ENCODE peak calls at places on chromosomes 12 and 14, in seven cellular contexts. I is H1, U is A549, Q is HCT116, T is endothelial cell of umbilical vein, L is SK-N-SH, X is GM12878. F is an unnamed sample.

GRCh38 chr12:27293463-27293862 is 39.2 kb upstream of the BMAL2 start:
- DNase-seq in I (no peak), U (no peak), Q (no peak), T (peak), L (no peak), X (no peak), F (no peak)

GRCh38 chr12:63935361-63935760 is 90.9 kb downstream of the SRGAP1 start:
- DNase-seq in I (no peak), U (no peak), Q (no peak), T (peak), L (no peak), X (no peak), F (no peak)

GRCh38 chr14:76376001-76376404 is at the start of gene ESRRB:
- DNase-seq in I (no peak), U (peak), Q (peak), T (peak), L (peak), X (no peak), F (peak)

GRCh38 chr12:118979763-118980406 is 1.5 kb upstream of the SRRM4 start:
- DNase-seq in I (peak), U (peak), Q (peak), T (peak), L (peak), X (no peak), F (peak)

GRCh38 chr14:79201545-79202247 is 1009.6 kb downstream of the DIO2 start:
- DNase-seq in I (no peak), U (no peak), Q (no peak), T (peak), L (no peak), X (no peak), F (no peak)

GRCh38 chr12:92739099-92739498 is 36.3 kb downstream of the PLEKHG7 start:
- DNase-seq in I (no peak), U (no peak), Q (no peak), T (no peak), L (no peak), X (no peak), F (peak)

GRCh38 chr12:74415633-74416032 is 122.0 kb upstream of the ATXN7L3B start:
- DNase-seq in I (no peak), U (peak), Q (peak), T (peak), L (peak), X (no peak), F (peak)

GRCh38 chr14:94628578-94628977 is 16.4 kb downstream of the SERPINA3 start:
- DNase-seq in I (no peak), U (no peak), Q (no peak), T (no peak), L (no peak), X (no peak), F (no peak)

GRCh38 chr12:62660763-62661162 is 194.1 kb downstream of the MON2 start:
- DNase-seq in I (no peak), U (no peak), Q (no peak), T (peak), L (no peak), X (no peak), F (no peak)

GRCh38 chr14:65290830-65291229 is 121.7 kb upstream of the FUT8 start:
- DNase-seq in I (no peak), U (no peak), Q (peak), T (peak), L (no peak), X (no peak), F (peak)

GRCh38 chr14:59314019-59314608 is 125.6 kb downstream of the DAAM1 start:
- DNase-seq in I (no peak), U (no peak), Q (no peak), T (no peak), L (no peak), X (no peak), F (no peak)

GRCh38 chr12:57456145-57456700 is 1.1 kb downstream of the INHBE start:
- DNase-seq in I (peak), U (peak), Q (no peak), T (peak), L (no peak), X (no peak), F (peak)

GRCh38 chr14:85532981-85533820 is 3.3 kb downstream of the FLRT2 start:
- DNase-seq in I (peak), U (peak), Q (no peak), T (peak), L (peak), X (no peak), F (no peak)

GRCh38 chr14:57848786-57849185 is 17.1 kb downstream of the SLC35F4 start:
- DNase-seq in I (no peak), U (no peak), Q (no peak), T (no peak), L (no peak), X (no peak), F (no peak)

GRCh38 chr12:130162267-130162666 is at the start of gene FZD10:
- DNase-seq in I (peak), U (no peak), Q (no peak), T (no peak), L (peak), X (no peak), F (no peak)

GRCh38 chr14:52922656-52923055 is 28.2 kb downstream of the FERMT2 start:
- DNase-seq in I (no peak), U (no peak), Q (no peak), T (peak), L (no peak), X (no peak), F (no peak)

GRCh38 chr14:40221428-40221827 is 789.2 kb upstream of the FBXO33 start:
- DNase-seq in I (no peak), U (no peak), Q (no peak), T (no peak), L (no peak), X (no peak), F (no peak)

GRCh38 chr12:113327000-113327399 is 7.9 kb downstream of the SLC8B1 start:
- DNase-seq in I (no peak), U (no peak), Q (no peak), T (no peak), L (no peak), X (no peak), F (no peak)

GRCh38 chr14:71482701-71483100 is 449.5 kb upstream of the RGS6 start:
- DNase-seq in I (no peak), U (no peak), Q (no peak), T (no peak), L (no peak), X (no peak), F (no peak)

GRCh38 chr14:96297000-96297399 is 41.0 kb downstream of the BDKRB1 start:
- DNase-seq in I (no peak), U (no peak), Q (no peak), T (peak), L (peak), X (no peak), F (peak)
- TF ChIP-seq CTCF in I (no peak), U (peak), Q (peak), T (peak), L (peak), X (peak), F (no peak)

GRCh38 chr14:102321456-102322101 is 2.0 kb downstream of the ZNF839 start:
- DNase-seq in I (no peak), U (no peak), Q (no peak), T (no peak), L (no peak), X (no peak), F (no peak)

GRCh38 chr14:102318781-102319276 is 717 bp upstream of the ZNF839 start:
- DNase-seq in I (no peak), U (no peak), Q (no peak), T (no peak), L (no peak), X (no peak), F (no peak)

GRCh38 chr14:102319351-102320032 is at the start of gene ZNF839:
- DNase-seq in I (peak), U (peak), Q (peak), T (peak), L (peak), X (no peak), F (peak)

GRCh38 chr14:102320033-102320660 is 601 bp downstream of the ZNF839 start:
- DNase-seq in I (no peak), U (peak), Q (no peak), T (peak), L (no peak), X (no peak), F (peak)

DNA sequence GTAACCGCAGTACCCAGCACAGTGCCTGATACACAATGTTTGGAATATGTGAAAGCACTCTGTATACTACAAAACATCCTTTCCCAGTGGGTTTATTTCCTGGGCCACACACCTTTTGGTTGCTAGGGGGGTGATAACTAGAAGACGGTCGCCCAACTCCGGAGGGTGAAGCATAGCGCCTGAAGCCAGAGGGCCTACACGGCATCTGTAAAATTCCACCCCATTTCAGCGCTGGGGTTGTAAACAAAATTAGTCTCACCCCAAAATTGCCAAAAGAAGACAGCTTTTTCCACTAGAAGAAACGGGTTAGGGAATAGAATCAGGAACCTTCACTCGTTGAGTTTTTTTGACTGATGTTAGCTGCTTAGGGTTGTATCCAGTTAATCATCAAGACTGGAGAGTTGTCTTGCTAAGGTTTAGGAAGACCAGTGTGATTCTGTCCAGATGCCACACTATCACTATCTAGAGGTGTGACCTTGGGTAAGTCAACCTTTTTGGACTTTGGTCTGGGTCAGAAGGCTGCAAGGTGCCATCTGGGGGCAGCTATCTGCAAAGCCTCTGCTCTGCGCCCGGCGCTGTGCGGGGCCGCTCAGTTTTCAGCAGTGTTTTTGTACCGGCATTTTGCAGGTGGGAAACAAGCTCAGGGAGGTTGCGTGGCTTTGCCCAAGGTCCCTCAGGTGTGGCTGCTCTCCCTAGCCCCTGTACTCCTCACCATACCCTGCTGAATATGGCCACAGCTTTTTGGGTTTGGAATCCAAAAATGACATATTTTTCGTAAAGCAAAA is 1.3 kb downstream of the ZNF839 start:
- DNase-seq in I (no peak), U (no peak), Q (no peak), T (no peak), L (no peak), X (no peak), F (no peak)
- H3K4me3 ChIP-seq in I (peak), U (peak), Q (peak), T (no peak), L (peak), X (peak), F (peak)

DNA sequence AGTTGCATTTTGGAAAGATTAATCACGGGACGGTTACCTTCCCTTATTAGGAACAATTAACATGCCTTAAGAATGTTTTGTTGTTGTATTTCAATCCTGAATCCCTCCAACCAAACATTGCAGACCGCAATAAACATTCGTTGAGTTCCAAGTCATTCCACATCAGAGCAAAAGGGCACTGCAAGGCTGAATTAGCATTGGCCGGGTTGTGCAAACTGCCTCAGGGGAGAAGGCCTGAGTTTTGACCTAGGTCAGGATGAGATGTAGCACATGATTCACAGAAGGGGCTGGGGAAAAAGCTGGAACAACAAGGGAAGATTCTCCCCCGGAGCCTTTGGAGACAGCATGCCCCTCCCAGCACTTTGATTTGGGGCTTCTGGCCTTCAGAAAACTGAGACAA is 82.1 kb upstream of the BDKRB2 start:
- DNase-seq in I (no peak), U (no peak), Q (no peak), T (no peak), L (no peak), X (no peak), F (no peak)
- TF ChIP-seq MAX in I (no peak), U (no peak), Q (no peak), T (no peak), L (no peak), X (no peak), F (no peak)

GRCh38 chr12:104459556-104459909 is 2.8 kb downstream of the CHST11 start:
- DNase-seq in I (no peak), U (no peak), Q (no peak), T (no peak), L (no peak), X (no peak), F (no peak)

GRCh38 chr12:104458645-104459555 is 2.2 kb downstream of the CHST11 start:
- DNase-seq in I (peak), U (peak), Q (no peak), T (peak), L (peak), X (no peak), F (peak)

GRCh38 chr12:104456950-104457745 is 400 bp downstream of the CHST11 start:
- DNase-seq in I (peak), U (peak), Q (no peak), T (peak), L (peak), X (no peak), F (peak)

GRCh38 chr12:104456417-104456949 is at the start of gene CHST11:
- DNase-seq in I (peak), U (peak), Q (peak), T (peak), L (peak), X (no peak), F (peak)

GRCh38 chr12:104457746-104458644 is 1.2 kb downstream of the CHST11 start:
- DNase-seq in I (peak), U (peak), Q (no peak), T (peak), L (peak), X (no peak), F (peak)
- TF ChIP-seq CTCF in I (no peak), U (peak), Q (no peak), T (no peak), L (peak), X (no peak), F (peak)

GRCh38 chr12:47821346-47821706 is 1.6 kb upstream of the HDAC7 start:
- DNase-seq in I (no peak), U (no peak), Q (no peak), T (peak), L (no peak), X (no peak), F (no peak)
- H3K4me3 ChIP-seq in I (no peak), U (peak), Q (peak), T (no peak), L (no peak), X (no peak), F (no peak)

DNA sequence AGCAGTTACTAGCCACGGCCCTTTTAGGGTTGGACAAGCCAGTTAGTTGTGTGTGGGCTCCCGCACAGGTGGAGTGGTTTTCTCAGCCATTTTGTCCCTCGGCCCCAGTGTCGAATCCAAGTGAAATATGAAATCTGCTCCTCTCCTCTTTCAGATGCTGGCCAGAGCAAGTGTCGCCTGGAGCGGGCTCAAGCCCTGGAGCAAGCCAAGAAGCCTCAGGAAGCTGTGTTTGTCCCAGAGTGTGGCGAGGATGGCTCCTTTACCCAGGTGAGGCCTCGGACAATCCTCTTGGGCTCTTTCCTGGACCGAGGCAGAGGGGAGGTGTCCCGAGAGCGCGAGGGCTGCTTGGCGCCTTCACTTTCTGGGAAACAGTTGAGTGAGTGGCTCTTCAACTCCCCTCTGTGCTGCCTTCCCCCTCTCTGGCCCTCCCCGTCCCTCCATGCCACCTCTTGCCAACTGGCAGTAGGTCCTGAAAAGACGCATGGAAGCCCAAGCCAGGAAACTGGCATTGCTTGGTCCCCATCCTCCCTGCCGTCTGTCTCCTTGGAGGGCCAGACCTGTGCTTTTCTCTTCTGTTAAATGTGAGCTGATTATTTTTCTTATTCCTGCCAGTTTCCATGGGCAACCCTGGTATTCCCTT is 74.2 kb downstream of the SMOC1 start:
- DNase-seq in I (no peak), U (no peak), Q (no peak), T (no peak), L (no peak), X (no peak), F (no peak)
- TF ChIP-seq MAX in I (no peak), U (no peak), Q (no peak), T (no peak), L (no peak), X (no peak), F (no peak)

GRCh38 chr14:27995688-27996087 is 770.9 kb upstream of the FOXG1 start:
- DNase-seq in I (no peak), U (no peak), Q (no peak), T (no peak), L (no peak), X (no peak), F (no peak)

DNA sequence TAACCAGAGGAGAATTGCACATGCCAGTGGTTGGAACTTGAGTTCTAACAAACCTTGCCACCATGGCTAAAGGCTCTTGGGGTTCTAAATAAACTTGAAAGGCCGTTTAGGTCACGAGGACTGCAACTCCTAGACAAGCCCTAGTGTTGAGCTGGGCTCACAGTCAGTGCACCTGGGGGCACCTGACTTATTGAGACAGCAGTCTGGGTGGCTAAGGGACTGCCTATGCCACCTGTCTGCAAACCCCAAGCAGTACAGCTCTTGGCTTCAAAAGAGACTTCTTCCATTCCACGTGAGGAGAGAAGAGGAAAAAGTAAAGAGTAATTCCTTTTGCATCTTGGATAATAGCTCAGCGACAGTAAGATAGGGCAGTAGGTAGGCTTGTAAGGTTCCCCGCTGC is 765.6 kb upstream of the FOXG1 start:
- DNase-seq in I (no peak), U (no peak), Q (no peak), T (no peak), L (no peak), X (no peak), F (no peak)
- TF ChIP-seq CTCF in I (no peak), U (no peak), Q (no peak), T (no peak), L (no peak), X (no peak), F (no peak)

DNA sequence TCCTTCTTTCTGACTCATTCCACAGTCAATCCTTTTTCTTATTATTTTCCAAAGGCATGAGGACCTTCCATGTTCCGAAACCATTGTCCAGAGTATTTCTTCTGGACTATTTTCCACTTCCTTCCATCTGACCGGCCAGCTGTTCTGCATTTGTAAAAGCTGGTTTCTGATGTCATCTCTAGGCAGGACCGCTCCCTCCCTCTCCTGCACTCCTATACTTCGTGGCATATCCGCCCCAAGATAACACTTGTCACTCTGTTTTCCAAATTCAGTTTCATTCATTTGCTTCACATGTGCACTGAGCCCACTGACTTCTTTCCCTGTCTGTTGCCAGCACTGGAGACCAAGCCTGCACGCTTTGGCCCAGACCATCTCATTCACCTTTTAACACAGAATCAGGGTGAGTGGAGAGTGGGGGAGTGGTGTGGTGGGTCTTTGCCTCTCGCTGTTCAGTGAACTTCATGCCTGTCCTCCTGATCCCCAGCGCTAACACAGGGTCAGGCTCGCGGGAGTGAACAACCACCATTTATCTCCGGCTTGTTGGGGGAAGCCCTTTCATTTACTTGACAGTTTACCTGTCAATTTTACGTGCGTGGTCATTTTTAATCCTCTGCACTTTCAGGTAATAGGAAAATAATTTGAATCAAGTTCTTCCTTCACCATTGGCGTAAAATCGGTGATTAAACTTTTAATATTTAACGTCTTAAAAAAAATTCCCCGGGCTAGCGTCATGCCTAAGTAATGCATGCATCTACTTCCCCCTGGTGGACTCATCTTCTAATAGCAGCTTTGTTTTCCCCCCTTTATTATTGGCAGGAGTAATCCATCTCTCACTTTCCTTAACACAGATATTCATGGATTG is 52.5 kb downstream of the C12orf75 start:
- DNase-seq in I (peak), U (peak), Q (peak), T (peak), L (peak), X (peak), F (peak)
- H3K4me3 ChIP-seq in I (no peak), U (peak), Q (no peak), T (peak), L (no peak), X (no peak), F (no peak)

DNA sequence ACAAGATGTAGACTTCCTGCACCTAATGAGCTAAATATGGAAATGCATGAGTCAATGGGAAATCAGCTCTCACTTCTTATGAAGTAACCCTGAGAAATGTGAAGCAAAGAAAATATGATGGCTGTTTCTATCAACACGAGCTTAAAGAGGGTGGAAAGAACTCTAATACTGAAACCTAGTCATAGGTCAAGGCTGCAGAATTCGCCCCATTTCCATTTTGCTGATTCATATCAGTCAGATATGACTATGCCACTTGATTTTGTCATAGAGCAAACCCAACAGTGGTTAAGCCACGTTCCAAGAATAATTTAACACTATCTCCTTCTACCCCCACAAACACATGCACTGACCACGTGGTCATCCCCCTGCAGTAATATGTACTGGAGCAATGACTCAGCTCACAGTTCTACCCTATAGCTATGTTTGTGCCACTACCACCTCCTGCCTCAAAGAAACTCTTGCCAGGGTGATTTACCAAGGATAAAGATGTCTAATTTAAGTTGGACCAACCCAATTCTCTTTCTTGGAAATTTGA is 157.5 kb downstream of the TMTC3 start:
- DNase-seq in I (no peak), U (peak), Q (peak), T (peak), L (no peak), X (peak), F (peak)
- TF ChIP-seq MAX in I (no peak), U (peak), Q (peak), T (peak), L (peak), X (peak), F (peak)